ENCODE peak calls at places on chromosomes 4 and X, in four cellular contexts. T, C, S and Q are unnamed samples.

GRCh38 chrX:35374116-35374515 is 424.0 kb upstream of the MAGEB16 start:
- DNase-seq in T (no peak), S (no peak), C (no peak), Q (no peak)

GRCh38 chr4:120921456-120922389 is 803 bp downstream of the PRDM5 start:
- DNase-seq in C (no peak), S (no peak), T (peak; percentile 67), Q (no peak)

GRCh38 chrX:295136-295535 is 14.0 kb downstream of the PLCXD1 start:
- DNase-seq in T (no peak), C (no peak), S (no peak), Q (no peak)

GRCh38 chr4:147760695-147761094 is 28.8 kb downstream of the ARHGAP10 start:
- DNase-seq in S (no peak), T (no peak), C (no peak), Q (no peak)

GRCh38 chr4:54509057-54509456 is 148.7 kb upstream of the KIT start:
- DNase-seq in C (no peak), T (no peak), S (no peak), Q (no peak)

GRCh38 chrX:119753639-119754257 is 4.6 kb upstream of the SOWAHD start:
- DNase-seq in S (no peak), T (peak; percentile 72), C (peak; percentile 46), Q (no peak)

GRCh38 chr4:127783026-127783769 is 1.1 kb downstream of the HSPA4L start:
- DNase-seq in S (no peak), T (peak; percentile 34), C (peak; percentile 77), Q (peak; percentile 20)

GRCh38 chr4:51842167-51842553 is 793 bp upstream of the DCUN1D4 start:
- DNase-seq in S (no peak), T (no peak), C (no peak), Q (no peak)

GRCh38 chr4:6526171-6526570 is 48.8 kb upstream of the MAN2B2 start:
- DNase-seq in S (no peak), C (no peak), T (no peak), Q (no peak)

GRCh38 chrX:38561951-38562719 is 793 bp downstream of the TSPAN7 start:
- DNase-seq in C (no peak), S (no peak), T (no peak), Q (no peak)

GRCh38 chrX:46257451-46257879 is 287.8 kb downstream of the ZNF674 start:
- DNase-seq in C (no peak), S (no peak), T (no peak), Q (no peak)

GRCh38 chr4:40736910-40737309 is 12.8 kb upstream of the NSUN7 start:
- DNase-seq in S (no peak), T (no peak), C (peak; percentile 9), Q (no peak)

GRCh38 chrX:19715711-19716638 is 171.4 kb downstream of the SH3KBP1 start:
- DNase-seq in C (no peak), T (peak; percentile 7), S (no peak), Q (no peak)

GRCh38 chr4:88937081-88937480 is 119.9 kb downstream of the FAM13A start:
- DNase-seq in T (no peak), C (no peak), S (no peak), Q (no peak)

GRCh38 chr4:96598465-96598864 is 758.6 kb downstream of the PDHA2 start:
- DNase-seq in S (no peak), C (no peak), T (no peak), Q (no peak)

GRCh38 chr4:174631901-174632758 is 109.8 kb upstream of the HPGD start:
- DNase-seq in S (no peak), T (peak; percentile 33), C (peak; percentile 71), Q (no peak)

GRCh38 chrX:114959729-114960128 is 57.7 kb downstream of the IL13RA2 start:
- DNase-seq in C (peak; percentile 5), S (no peak), T (no peak), Q (no peak)

GRCh38 chrX:110171442-110171841 is 146.4 kb downstream of the AMMECR1 start:
- DNase-seq in T (no peak), S (no peak), C (no peak), Q (no peak)

GRCh38 chrX:84186603-84187358 is 1.2 kb downstream of the RPS6KA6 start:
- DNase-seq in S (no peak), T (no peak), C (no peak), Q (no peak)

GRCh38 chr4:69727924-69728323 is 32.5 kb downstream of the SULT1B1 start:
- DNase-seq in T (no peak), C (no peak), S (no peak), Q (no peak)

GRCh38 chr4:80192937-80193336 is 4.4 kb upstream of the PRDM8 start:
- DNase-seq in S (no peak), T (no peak), C (no peak), Q (no peak)

GRCh38 chrX:72126539-72127140 is 5.1 kb downstream of the RTL5 start:
- DNase-seq in C (peak; percentile 74), S (no peak), T (peak; percentile 87), Q (peak; percentile 30)

GRCh38 chrX:41381685-41382084 is 47.7 kb downstream of the DDX3X start:
- DNase-seq in C (peak; percentile 52), S (no peak), T (no peak), Q (no peak)

GRCh38 chrX:46572295-46572936 is 1.1 kb upstream of the CHST7 start:
- DNase-seq in T (peak; percentile 12), C (no peak), S (peak; percentile 64), Q (no peak)

GRCh38 chrX:63506320-63506719 is 155.2 kb upstream of the SPIN4 start:
- DNase-seq in C (peak; percentile 44), T (no peak), S (no peak), Q (no peak)

GRCh38 chrX:63513825-63514574 is 162.9 kb upstream of the SPIN4 start:
- DNase-seq in T (no peak), C (no peak), S (no peak), Q (no peak)

GRCh38 chrX:63503541-63503940 is 152.4 kb upstream of the SPIN4 start:
- DNase-seq in S (no peak), T (no peak), C (no peak), Q (no peak)

GRCh38 chrX:63511361-63511760 is 160.2 kb upstream of the SPIN4 start:
- DNase-seq in T (no peak), C (no peak), S (no peak), Q (no peak)

DNA sequence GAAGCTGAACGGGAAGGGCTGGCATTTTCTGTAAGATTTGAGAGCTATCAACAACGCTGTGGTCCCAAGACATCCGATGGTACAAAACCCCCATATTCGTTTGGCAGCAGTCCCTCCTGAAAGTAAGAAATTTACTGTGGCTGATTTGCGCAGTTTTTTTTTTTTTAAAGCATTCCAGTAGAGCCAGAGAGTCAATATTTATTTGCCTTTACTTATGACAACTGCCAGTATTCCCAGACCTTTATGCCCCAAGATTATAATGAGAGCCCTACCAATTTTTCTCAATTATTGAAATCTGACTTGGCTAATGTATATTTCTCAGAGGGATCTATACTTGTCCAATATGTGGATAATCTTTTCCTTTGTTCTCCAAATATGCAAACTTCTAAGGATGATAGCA is 157.5 kb upstream of the SPIN4 start:
- DNase-seq in T (no peak), S (no peak), C (no peak), Q (no peak)
- TF ChIP-seq SPI1 in T (no peak), S (no peak), C (no peak), Q (no peak)

GRCh38 chr4:118284169-118284568 is 68.6 kb downstream of the PRSS12 start:
- DNase-seq in S (no peak), T (peak; percentile 89), C (peak; percentile 64), Q (no peak)
- TF ChIP-seq SPI1 in S (peak; percentile 17), T (no peak), C (peak; percentile 40), Q (no peak)

GRCh38 chrX:7146703-7147430 is 645 bp upstream of the STS start:
- DNase-seq in T (peak; percentile 34), S (no peak), C (peak; percentile 43), Q (no peak)
- TF ChIP-seq SPI1 in T (no peak), S (no peak), C (no peak), Q (no peak)

DNA sequence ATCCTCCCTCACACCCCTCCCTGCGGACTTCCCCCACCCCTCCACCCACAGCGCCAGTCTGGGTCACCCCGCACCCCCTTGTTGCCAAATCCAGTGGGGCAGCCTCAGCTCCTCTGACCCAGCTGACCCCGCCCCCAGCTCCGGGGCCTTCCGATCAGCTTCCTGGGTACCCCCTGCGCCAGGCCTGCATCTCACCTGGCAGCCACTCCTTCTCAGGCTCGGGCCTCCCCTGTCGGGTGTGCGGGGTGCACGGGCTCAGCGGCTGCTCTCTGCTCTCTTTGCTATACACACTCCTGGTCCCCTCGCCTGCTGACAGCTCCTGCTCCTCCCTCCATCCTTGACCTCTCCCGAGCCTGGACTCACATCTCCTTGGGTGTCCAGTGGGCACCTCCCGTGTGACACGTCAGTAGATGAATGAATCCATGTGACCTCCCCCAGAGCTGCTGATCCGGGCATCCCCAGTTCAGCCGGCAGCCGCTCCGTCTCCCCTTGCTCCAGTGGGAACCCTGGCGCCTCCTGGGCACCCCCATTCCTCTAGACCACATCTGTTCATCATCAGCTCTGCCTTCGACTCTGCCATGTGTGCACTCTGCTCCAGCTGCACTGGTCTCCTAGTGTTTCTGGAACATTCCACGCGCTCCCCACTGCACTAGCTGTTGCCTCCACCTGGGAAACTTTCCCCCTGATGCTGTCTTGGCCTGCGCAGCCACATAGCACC is 9.9 kb downstream of the CFAP99 start:
- DNase-seq in T (no peak), S (no peak), C (no peak), Q (no peak)
- TF ChIP-seq SPI1 in T (no peak), S (no peak), C (no peak), Q (no peak)

GRCh38 chr4:38795087-38795486 is 9.5 kb downstream of the TLR1 start:
- DNase-seq in T (no peak), C (no peak), S (no peak), Q (no peak)
- TF ChIP-seq SPI1 in T (no peak), C (no peak), S (no peak), Q (no peak)